ENCODE peak calls at places on chromosomes 3 and 15, in seven cellular contexts. One of them, this sample, is unnamed.

GRCh38 chr15:78996876-78997275 is 52.0 kb upstream of the CTSH start:
- DNase-seq in Calu3: peak; percentile 39
- DNase-seq in psoas muscle: no peak
- DNase-seq in fibroblast of lung: no peak
- DNase-seq in germinal center: no peak
- DNase-seq in activated gamma-delta T cell treated with Interleukin-2 at 50 U/mL for 16 hours: no peak
- DNase-seq in NCI-H69: no peak
- DNase-seq in this sample: no peak

GRCh38 chr3:14819671-14820070 is 909 bp downstream of the FGD5 start:
- DNase-seq in fibroblast of lung: no peak
- DNase-seq in NCI-H69: no peak
- DNase-seq in psoas muscle: no peak
- DNase-seq in Calu3: no peak
- DNase-seq in activated gamma-delta T cell treated with Interleukin-2 at 50 U/mL for 16 hours: no peak
- DNase-seq in germinal center: no peak
- DNase-seq in this sample: no peak

GRCh38 chr3:135751991-135752390 is 213.5 kb upstream of the PPP2R3A start:
- DNase-seq in NCI-H69: peak; percentile 54
- DNase-seq in activated gamma-delta T cell treated with Interleukin-2 at 50 U/mL for 16 hours: no peak
- DNase-seq in fibroblast of lung: no peak
- DNase-seq in psoas muscle: no peak
- DNase-seq in Calu3: no peak
- DNase-seq in germinal center: no peak
- DNase-seq in this sample: no peak

GRCh38 chr3:60841355-60841754 is 409.9 kb downstream of the FHIT start:
- DNase-seq in fibroblast of lung: peak; percentile 24
- DNase-seq in NCI-H69: no peak
- DNase-seq in germinal center: no peak
- DNase-seq in psoas muscle: no peak
- DNase-seq in activated gamma-delta T cell treated with Interleukin-2 at 50 U/mL for 16 hours: no peak
- DNase-seq in Calu3: no peak
- DNase-seq in this sample: no peak

GRCh38 chr3:177679568-177680441 is 482.5 kb upstream of the TBL1XR1 start:
- DNase-seq in activated gamma-delta T cell treated with Interleukin-2 at 50 U/mL for 16 hours: no peak
- DNase-seq in fibroblast of lung: no peak
- DNase-seq in germinal center: no peak
- DNase-seq in NCI-H69: no peak
- DNase-seq in psoas muscle: peak; percentile 28
- DNase-seq in Calu3: no peak
- DNase-seq in this sample: peak; percentile 37

GRCh38 chr15:81809543-81809942 is 236.3 kb downstream of the MEX3B start:
- DNase-seq in fibroblast of lung: peak; percentile 18
- DNase-seq in psoas muscle: no peak
- DNase-seq in germinal center: peak; percentile 31
- DNase-seq in NCI-H69: peak; percentile 66
- DNase-seq in activated gamma-delta T cell treated with Interleukin-2 at 50 U/mL for 16 hours: no peak
- DNase-seq in Calu3: peak; percentile 10
- DNase-seq in this sample: no peak

GRCh38 chr3:196966526-196967401 is 1.9 kb downstream of the PIGZ start:
- DNase-seq in Calu3: no peak
- DNase-seq in psoas muscle: no peak
- DNase-seq in NCI-H69: no peak
- DNase-seq in fibroblast of lung: peak; percentile 29
- DNase-seq in germinal center: no peak
- DNase-seq in activated gamma-delta T cell treated with Interleukin-2 at 50 U/mL for 16 hours: no peak
- DNase-seq in this sample: no peak

GRCh38 chr3:112002458-112002971 is 3.8 kb downstream of the TAGLN3 start:
- DNase-seq in psoas muscle: no peak
- DNase-seq in germinal center: no peak
- DNase-seq in Calu3: no peak
- DNase-seq in fibroblast of lung: no peak
- DNase-seq in NCI-H69: no peak
- DNase-seq in activated gamma-delta T cell treated with Interleukin-2 at 50 U/mL for 16 hours: no peak
- DNase-seq in this sample: no peak

GRCh38 chr3:183924956-183925355 is 40.3 kb upstream of the PARL start:
- DNase-seq in germinal center: no peak
- DNase-seq in NCI-H69: no peak
- DNase-seq in Calu3: no peak
- DNase-seq in psoas muscle: no peak
- DNase-seq in fibroblast of lung: peak; percentile 87
- DNase-seq in activated gamma-delta T cell treated with Interleukin-2 at 50 U/mL for 16 hours: no peak
- DNase-seq in this sample: no peak

GRCh38 chr3:51391566-51392300 is 648 bp downstream of the RBM15B start:
- DNase-seq in activated gamma-delta T cell treated with Interleukin-2 at 50 U/mL for 16 hours: peak; percentile 41
- DNase-seq in psoas muscle: peak; percentile 39
- DNase-seq in NCI-H69: peak; percentile 43
- DNase-seq in fibroblast of lung: peak; percentile 33
- DNase-seq in Calu3: peak; percentile 28
- DNase-seq in germinal center: peak; percentile 49
- DNase-seq in this sample: peak; percentile 72

GRCh38 chr15:74400915-74401757 is 32.6 kb downstream of the SEMA7A start:
- DNase-seq in fibroblast of lung: no peak
- DNase-seq in NCI-H69: peak; percentile 17
- DNase-seq in activated gamma-delta T cell treated with Interleukin-2 at 50 U/mL for 16 hours: peak; percentile 34
- DNase-seq in Calu3: no peak
- DNase-seq in germinal center: no peak
- DNase-seq in psoas muscle: no peak
- DNase-seq in this sample: peak; percentile 76

GRCh38 chr15:61144055-61144454 is 85.0 kb downstream of the RORA start:
- DNase-seq in germinal center: no peak
- DNase-seq in activated gamma-delta T cell treated with Interleukin-2 at 50 U/mL for 16 hours: no peak
- DNase-seq in psoas muscle: no peak
- DNase-seq in fibroblast of lung: no peak
- DNase-seq in NCI-H69: no peak
- DNase-seq in Calu3: no peak
- DNase-seq in this sample: no peak

GRCh38 chr3:176814252-176814651 is 383.0 kb downstream of the TBL1XR1 start:
- DNase-seq in germinal center: peak; percentile 20
- DNase-seq in NCI-H69: peak; percentile 80
- DNase-seq in activated gamma-delta T cell treated with Interleukin-2 at 50 U/mL for 16 hours: no peak
- DNase-seq in psoas muscle: peak; percentile 27
- DNase-seq in fibroblast of lung: peak; percentile 70
- DNase-seq in Calu3: peak; percentile 75
- DNase-seq in this sample: peak; percentile 9

GRCh38 chr3:171374260-171374659 is 85.9 kb downstream of the TNIK start:
- DNase-seq in NCI-H69: no peak
- DNase-seq in Calu3: no peak
- DNase-seq in germinal center: no peak
- DNase-seq in psoas muscle: no peak
- DNase-seq in activated gamma-delta T cell treated with Interleukin-2 at 50 U/mL for 16 hours: no peak
- DNase-seq in fibroblast of lung: no peak
- DNase-seq in this sample: no peak

GRCh38 chr15:100350434-100351226 is 8.9 kb upstream of the ADAMTS17 start:
- DNase-seq in Calu3: peak; percentile 45
- DNase-seq in activated gamma-delta T cell treated with Interleukin-2 at 50 U/mL for 16 hours: no peak
- DNase-seq in psoas muscle: no peak
- DNase-seq in NCI-H69: no peak
- DNase-seq in fibroblast of lung: peak; percentile 91
- DNase-seq in germinal center: no peak
- DNase-seq in this sample: no peak

GRCh38 chr3:126555795-126556636 is 2.7 kb downstream of the C3orf22 start:
- DNase-seq in fibroblast of lung: no peak
- DNase-seq in psoas muscle: no peak
- DNase-seq in activated gamma-delta T cell treated with Interleukin-2 at 50 U/mL for 16 hours: no peak
- DNase-seq in germinal center: no peak
- DNase-seq in Calu3: no peak
- DNase-seq in NCI-H69: no peak
- DNase-seq in this sample: no peak

GRCh38 chr15:65812921-65813320 is 20.8 kb upstream of the DENND4A start:
- DNase-seq in germinal center: no peak
- DNase-seq in activated gamma-delta T cell treated with Interleukin-2 at 50 U/mL for 16 hours: no peak
- DNase-seq in psoas muscle: no peak
- DNase-seq in Calu3: no peak
- DNase-seq in NCI-H69: no peak
- DNase-seq in fibroblast of lung: no peak
- DNase-seq in this sample: no peak

GRCh38 chr15:41487802-41488201 is 5.9 kb upstream of the ITPKA start:
- DNase-seq in psoas muscle: no peak
- DNase-seq in activated gamma-delta T cell treated with Interleukin-2 at 50 U/mL for 16 hours: no peak
- DNase-seq in NCI-H69: no peak
- DNase-seq in fibroblast of lung: no peak
- DNase-seq in germinal center: peak; percentile 1
- DNase-seq in Calu3: no peak
- DNase-seq in this sample: no peak

GRCh38 chr3:144362126-144362525 is 390.5 kb downstream of the DIPK2A start:
- DNase-seq in germinal center: no peak
- DNase-seq in Calu3: peak; percentile 46
- DNase-seq in activated gamma-delta T cell treated with Interleukin-2 at 50 U/mL for 16 hours: no peak
- DNase-seq in psoas muscle: no peak
- DNase-seq in fibroblast of lung: peak; percentile 65
- DNase-seq in NCI-H69: peak; percentile 40
- DNase-seq in this sample: no peak

GRCh38 chr15:59892995-59893394 is 111.1 kb upstream of the FOXB1 start:
- DNase-seq in activated gamma-delta T cell treated with Interleukin-2 at 50 U/mL for 16 hours: no peak
- DNase-seq in NCI-H69: no peak
- DNase-seq in germinal center: no peak
- DNase-seq in psoas muscle: no peak
- DNase-seq in fibroblast of lung: no peak
- DNase-seq in Calu3: peak; percentile 32
- DNase-seq in this sample: no peak

GRCh38 chr3:42662813-42663535 is 9.5 kb downstream of the ZBTB47 start:
- DNase-seq in Calu3: no peak
- DNase-seq in germinal center: no peak
- DNase-seq in activated gamma-delta T cell treated with Interleukin-2 at 50 U/mL for 16 hours: no peak
- DNase-seq in psoas muscle: no peak
- DNase-seq in NCI-H69: no peak
- DNase-seq in fibroblast of lung: no peak
- DNase-seq in this sample: no peak